ENCODE peak calls at places on chromosomes 4 and X, in seven cellular contexts. X is heart left ventricle, M is GM12864, V is bronchial epithelial cell, A is tibial artery, S is BJ, K is foreskin fibroblast. J is an unnamed sample.

GRCh38 chrX:35561985-35562384 is 236.2 kb upstream of the MAGEB16 start:
- DNase-seq in M (no peak), K (no peak), A (no peak), S (no peak), X (no peak), V (no peak), J (no peak)

GRCh38 chr4:89410687-89411086 is 103.1 kb upstream of the GPRIN3 start:
- DNase-seq in X (no peak), K (peak), V (peak), A (no peak), S (peak), M (no peak), J (peak)

GRCh38 chrX:108053218-108053617 is 8.4 kb downstream of the VSIG1 start:
- DNase-seq in A (no peak), K (no peak), V (no peak), M (no peak), X (no peak), S (no peak), J (no peak)

GRCh38 chr4:154741877-154742851 is 1.6 kb upstream of the LRAT start:
- DNase-seq in M (no peak), K (peak), X (no peak), S (no peak), V (no peak), A (no peak), J (no peak)

GRCh38 chr4:10983274-10983673 is 298.7 kb upstream of the CLNK start:
- DNase-seq in S (no peak), A (no peak), K (no peak), V (peak), M (no peak), X (no peak), J (no peak)

GRCh38 chrX:100979881-100980607 is 10.5 kb downstream of the ARL13A start:
- DNase-seq in X (no peak), V (peak), M (no peak), S (no peak), K (peak), A (no peak), J (no peak)

GRCh38 chr4:38687571-38688011 is 23.6 kb downstream of the KLF3 start:
- DNase-seq in A (no peak), M (no peak), V (peak), K (peak), S (no peak), X (no peak), J (no peak)

GRCh38 chr4:21811576-21811975 is 137.0 kb downstream of the KCNIP4 start:
- DNase-seq in X (no peak), V (no peak), A (no peak), M (no peak), S (peak), K (peak), J (peak)

GRCh38 chrX:134623293-134624045 is 34.8 kb downstream of the PLAC1 start:
- DNase-seq in S (no peak), K (no peak), X (no peak), A (no peak), M (no peak), V (peak), J (no peak)

GRCh38 chrX:3550160-3550765 is 163.2 kb downstream of the PRKX start:
- DNase-seq in K (peak), S (no peak), M (no peak), V (peak), X (no peak), A (no peak), J (no peak)

GRCh38 chrX:14125451-14125850 is 95.8 kb upstream of the GEMIN8 start:
- DNase-seq in M (no peak), K (no peak), A (no peak), S (no peak), V (no peak), X (no peak), J (no peak)

GRCh38 chrX:110051559-110051958 is 48.6 kb downstream of the TMEM164 start:
- DNase-seq in S (no peak), M (no peak), K (peak), X (no peak), A (no peak), V (no peak), J (no peak)

GRCh38 chr4:96993528-96993927 is 1149.7 kb downstream of the STPG2 start:
- DNase-seq in X (no peak), S (no peak), M (no peak), K (no peak), A (no peak), V (no peak), J (no peak)

GRCh38 chr4:304987-305680 is at the start of gene ZNF732:
- DNase-seq in X (peak), S (peak), V (peak), K (peak), A (no peak), M (no peak), J (no peak)

GRCh38 chr4:6177587-6178197 is 22.7 kb downstream of the JAKMIP1 start:
- DNase-seq in V (no peak), M (no peak), X (no peak), S (no peak), K (no peak), A (no peak), J (no peak)

GRCh38 chr4:53196872-53197759 is 168.7 kb downstream of the SCFD2 start:
- DNase-seq in V (peak), K (peak), S (no peak), X (no peak), A (no peak), M (peak), J (peak)

GRCh38 chrX:11111038-11111851 is at the start of gene HCCS:
- DNase-seq in S (peak), K (peak), M (peak), A (peak), V (peak), X (peak), J (no peak)

GRCh38 chr4:36243355-36244256 is 708 bp downstream of the ARAP2 start:
- DNase-seq in K (peak), V (peak), X (no peak), S (no peak), A (peak), M (no peak), J (no peak)

GRCh38 chr4:26076000-26076587 is 162.1 kb downstream of the SMIM20 start:
- DNase-seq in K (peak), M (peak), V (peak), A (no peak), S (no peak), X (no peak), J (no peak)

GRCh38 chr4:174764105-174764729 is 64.8 kb downstream of the GLRA3 start:
- DNase-seq in V (peak), A (no peak), M (peak), S (no peak), K (peak), X (no peak), J (peak)

DNA sequence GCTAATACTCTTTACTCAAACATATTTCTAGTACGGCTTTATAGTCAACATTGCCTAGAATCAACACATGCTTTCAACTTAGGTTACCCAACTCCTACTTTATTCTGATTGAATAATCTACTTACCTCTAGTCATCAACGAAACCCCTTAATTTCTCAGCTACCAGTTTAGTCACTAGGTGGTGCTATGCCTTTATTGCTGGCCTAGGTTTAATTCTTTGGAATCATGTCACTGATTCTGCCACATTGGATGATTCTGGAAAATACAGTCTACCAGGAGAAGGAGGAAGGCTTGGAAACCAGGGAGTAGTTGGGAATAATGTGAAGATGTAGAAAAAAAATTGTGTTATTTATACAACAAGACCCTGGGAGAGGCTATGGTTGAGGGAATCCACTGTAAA is 167.7 kb downstream of the DCAF12L2 start:
- DNase-seq in A (no peak), X (no peak), V (no peak), K (no peak), M (no peak), S (no peak), J (no peak)
- TF ChIP-seq CTCF in A (no peak), X (no peak), V (no peak), K (no peak), M (no peak), S (no peak), J (peak)

GRCh38 chrX:48631376-48632090 is 34.2 kb downstream of the WDR13 start:
- DNase-seq in S (peak), X (peak), V (peak), M (peak), A (peak), K (peak), J (peak)
- H3K4me3 ChIP-seq in S (no peak), X (no peak), V (no peak), M (no peak), A (no peak), K (no peak), J (no peak)

DNA sequence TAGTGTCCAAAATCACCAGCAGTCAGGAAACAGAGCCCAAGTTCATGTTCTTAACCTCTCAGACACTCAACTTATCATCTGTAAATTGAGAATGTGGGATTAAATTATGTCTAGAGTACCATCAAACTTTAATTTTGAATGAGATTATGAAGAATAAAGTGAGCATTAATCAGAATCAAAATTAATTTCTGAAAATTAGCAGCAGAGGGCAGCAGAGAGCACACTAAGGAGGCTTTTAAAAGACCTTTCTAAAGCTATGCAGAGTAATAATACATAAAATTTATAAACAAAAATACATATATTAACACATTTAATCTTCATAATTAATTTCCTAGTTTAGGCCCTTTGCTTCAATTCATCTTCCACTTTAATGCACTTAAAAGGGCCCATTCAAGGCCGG is 7.1 kb downstream of the TASL start:
- DNase-seq in A (no peak), V (peak), M (no peak), X (no peak), K (peak), S (no peak), J (no peak)
- TF ChIP-seq CTCF in A (peak), V (peak), M (peak), X (peak), K (peak), S (peak), J (peak)

GRCh38 chrX:67351411-67351810 is 192.4 kb upstream of the AR start:
- DNase-seq in K (no peak), S (no peak), A (no peak), V (no peak), M (no peak), X (no peak), J (no peak)

GRCh38 chrX:67346667-67347066 is 197.2 kb upstream of the AR start:
- DNase-seq in K (no peak), A (no peak), V (no peak), X (no peak), M (no peak), S (no peak), J (no peak)

GRCh38 chrX:67347145-67347544 is 196.7 kb upstream of the AR start:
- DNase-seq in V (no peak), M (no peak), X (no peak), S (no peak), K (no peak), A (no peak), J (no peak)

GRCh38 chrX:67342138-67342537 is 201.7 kb upstream of the AR start:
- DNase-seq in A (no peak), X (no peak), V (no peak), S (no peak), K (no peak), M (no peak), J (no peak)

GRCh38 chrX:67346225-67346624 is 197.6 kb upstream of the AR start:
- DNase-seq in S (no peak), V (no peak), X (no peak), K (no peak), A (no peak), M (no peak), J (no peak)
- H3K4me3 ChIP-seq in S (no peak), V (no peak), X (no peak), K (no peak), A (no peak), M (no peak), J (no peak)

DNA sequence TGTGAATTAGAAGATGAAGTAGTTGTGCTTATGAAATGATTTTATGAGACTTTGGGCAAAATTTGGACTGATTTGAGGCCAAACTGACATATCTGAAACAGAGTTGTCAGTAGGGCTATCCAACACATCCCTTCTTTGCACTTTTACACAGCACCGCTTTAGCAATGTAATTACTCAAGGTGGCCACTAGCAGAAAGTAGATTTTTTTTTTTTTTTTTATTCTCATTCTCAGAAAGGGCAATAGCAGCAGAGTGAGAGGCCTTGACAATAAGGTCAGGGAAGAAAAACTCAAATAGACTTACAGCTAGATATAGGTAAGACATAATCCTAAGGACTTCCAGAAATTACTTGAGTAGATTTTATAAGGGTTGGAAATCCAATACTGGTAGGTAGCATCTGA is 414.3 kb downstream of the NAP1L3 start:
- DNase-seq in X (no peak), S (no peak), K (no peak), A (no peak), M (no peak), V (no peak), J (no peak)
- TF ChIP-seq CTCF in X (no peak), S (no peak), K (no peak), A (no peak), M (no peak), V (no peak), J (no peak)

DNA sequence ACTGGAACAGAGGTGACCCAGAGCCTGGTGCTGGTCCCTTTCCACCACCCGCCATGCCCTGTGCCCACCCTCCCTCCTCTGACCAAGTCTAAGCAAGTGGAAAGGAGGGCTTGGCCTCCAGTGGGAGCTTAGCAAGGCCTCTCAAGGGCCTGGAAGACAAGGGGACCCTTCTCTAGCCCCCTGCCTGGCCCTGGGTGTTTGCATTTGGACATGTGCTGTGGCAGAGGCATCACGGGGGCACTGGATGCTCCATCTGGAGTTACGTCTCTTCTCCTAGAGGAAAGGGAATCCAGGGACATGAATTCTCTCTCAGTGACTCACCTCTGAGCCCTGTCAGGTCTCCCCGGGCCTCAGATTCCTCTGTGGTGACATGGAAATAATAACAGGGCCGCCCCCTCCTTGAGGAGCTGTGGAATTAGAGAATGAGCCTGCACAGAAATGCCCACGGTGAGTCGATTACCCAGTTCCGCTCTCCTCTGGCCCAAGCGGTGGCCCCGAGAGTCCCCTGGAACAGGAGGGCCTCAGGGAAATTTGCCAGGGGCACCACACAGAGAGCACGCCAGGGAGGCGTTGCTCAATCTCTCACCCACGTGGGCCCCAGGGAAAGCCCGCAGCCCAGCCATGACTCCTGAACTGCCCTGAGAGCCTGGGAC is 189.7 kb downstream of the BCOR start:
- DNase-seq in A (peak), S (peak), V (peak), K (peak), M (no peak), X (peak), J (peak)
- H3K4me3 ChIP-seq in A (no peak), S (no peak), V (no peak), K (no peak), M (no peak), X (no peak), J (no peak)

DNA sequence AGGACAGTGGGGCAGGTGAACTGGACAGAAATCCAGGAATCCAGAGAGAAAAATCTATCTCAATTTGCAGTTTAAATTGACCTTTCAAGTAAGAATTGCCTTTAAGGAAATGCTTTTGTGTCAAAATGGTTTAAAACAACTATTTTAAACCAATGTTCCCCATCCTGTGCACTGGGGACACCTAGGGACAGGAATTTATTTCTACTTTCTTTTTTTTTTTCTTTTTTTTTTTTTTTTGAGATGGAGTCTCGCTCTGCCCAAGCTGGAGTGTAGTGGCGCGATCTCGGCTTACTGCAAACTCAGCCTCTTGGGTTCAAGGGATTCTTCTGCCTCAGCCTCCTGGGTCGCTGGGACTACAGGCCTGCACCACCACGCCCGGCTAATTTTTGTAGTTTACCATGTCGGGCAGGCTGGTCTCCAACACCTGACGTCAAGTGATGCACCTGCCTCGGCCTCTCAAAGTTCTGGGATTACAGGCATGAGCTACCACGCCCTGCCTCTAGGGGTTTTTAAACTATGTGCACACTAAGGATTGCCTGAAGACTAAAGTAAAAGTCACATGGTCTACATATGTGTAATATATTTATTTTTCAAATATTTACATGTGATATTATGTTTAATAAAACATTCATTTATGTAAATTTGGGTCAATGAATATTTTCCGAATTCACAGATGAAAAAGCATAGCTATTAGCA is 1213.4 kb downstream of the STIM2 start:
- DNase-seq in M (no peak), A (no peak), X (no peak), S (no peak), K (no peak), V (no peak), J (no peak)
- TF ChIP-seq CTCF in M (no peak), A (no peak), X (no peak), S (no peak), K (no peak), V (no peak), J (peak)

GRCh38 chr4:13539721-13540445 is 4.4 kb downstream of the NKX3-2 start:
- DNase-seq in A (no peak), S (no peak), M (no peak), X (no peak), K (no peak), V (no peak), J (no peak)
- H3K4me3 ChIP-seq in A (no peak), S (no peak), M (no peak), X (no peak), K (no peak), V (no peak), J (no peak)

GRCh38 chr4:71783972-71784371 is at the start of gene GC:
- DNase-seq in X (no peak), A (no peak), K (no peak), V (no peak), S (no peak), M (no peak), J (no peak)
- TF ChIP-seq CTCF in X (no peak), A (no peak), K (no peak), V (no peak), S (no peak), M (no peak), J (peak)

DNA sequence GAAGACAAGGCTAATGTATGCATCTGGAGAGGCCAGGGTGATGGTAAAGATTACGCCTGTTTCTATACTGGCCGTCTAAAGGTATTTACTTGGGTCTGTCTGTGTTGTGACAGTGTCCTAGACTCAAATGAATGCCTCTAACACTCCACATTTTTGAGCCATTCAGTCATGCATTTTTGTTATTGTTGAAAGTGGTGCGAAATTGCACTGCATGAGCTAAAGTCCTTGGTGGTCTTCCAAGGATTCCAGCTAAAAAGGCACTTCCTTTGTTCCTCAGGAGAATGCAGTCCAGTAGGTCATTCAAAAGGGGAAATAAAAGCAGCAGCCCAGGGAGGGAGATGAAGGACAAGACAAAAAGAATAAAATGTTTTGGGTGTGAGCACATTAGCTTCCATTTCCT is 3.0 kb downstream of the GPC4 start:
- DNase-seq in K (peak), M (no peak), X (no peak), V (no peak), S (peak), A (no peak), J (no peak)
- H3K4me3 ChIP-seq in K (no peak), M (no peak), X (no peak), V (no peak), S (no peak), A (peak), J (peak)